ENCODE peak calls at places on chromosomes 5 and 9, in ten cellular contexts. B is memory B cell, T is NCI-H460, W is foreskin fibroblast, D is EH, F is C1 segment of cervical spinal cord, A is mucosa of descending colon, I is NCI-H82, J is Caki2, P is KBM-7. H is an unnamed sample.

GRCh38 chr5:180414176-180414575 is 61.0 kb upstream of the GFPT2 start:
- DNase-seq in B (no peak), T (no peak), W (no peak), D (no peak), F (no peak), A (no peak), I (no peak), J (no peak), P (no peak), H (no peak)

GRCh38 chr5:59133801-59134261 is 551.0 kb downstream of the RAB3C start:
- DNase-seq in B (no peak), T (peak), W (peak), D (peak), F (no peak), A (no peak), I (no peak), J (no peak), P (no peak), H (peak)

GRCh38 chr9:18942801-18943200 is 90.2 kb downstream of the SAXO1 start:
- DNase-seq in B (no peak), T (no peak), W (no peak), D (no peak), F (no peak), A (no peak), I (no peak), J (no peak), P (no peak), H (no peak)

GRCh38 chr5:166991586-166991985 is 1299.9 kb upstream of the WWC1 start:
- DNase-seq in B (no peak), T (no peak), W (no peak), D (no peak), F (no peak), A (no peak), I (no peak), J (no peak), P (no peak), H (no peak)

GRCh38 chr5:159971931-159972461 is 36.9 kb upstream of the TTC1 start:
- DNase-seq in B (no peak), T (no peak), W (no peak), D (no peak), F (no peak), A (peak), I (peak), J (no peak), P (no peak), H (peak)

GRCh38 chr5:138095100-138095907 is 11.5 kb downstream of the WNT8A start:
- DNase-seq in B (no peak), T (no peak), W (no peak), D (no peak), F (no peak), A (no peak), I (no peak), J (no peak), P (no peak), H (no peak)

GRCh38 chr5:142817031-142817430 is 46.9 kb downstream of the ARHGAP26 start:
- DNase-seq in B (no peak), T (no peak), W (no peak), D (no peak), F (no peak), A (no peak), I (no peak), J (no peak), P (no peak), H (no peak)

GRCh38 chr5:119353686-119354366 is 2.0 kb upstream of the TNFAIP8 start:
- DNase-seq in B (no peak), T (no peak), W (no peak), D (no peak), F (no peak), A (no peak), I (no peak), J (no peak), P (no peak), H (no peak)

GRCh38 chr5:150785950-150786349 is 7.4 kb downstream of the SMIM3 start:
- DNase-seq in B (no peak), T (no peak), W (no peak), D (no peak), F (no peak), A (no peak), I (no peak), J (no peak), P (no peak), H (no peak)

GRCh38 chr5:125870271-125870670 is 552.9 kb upstream of the GRAMD2B start:
- DNase-seq in B (no peak), T (no peak), W (peak), D (peak), F (no peak), A (no peak), I (peak), J (no peak), P (no peak), H (peak)

GRCh38 chr9:93456022-93456421 is 2.6 kb upstream of the FAM120AOS start:
- DNase-seq in B (no peak), T (no peak), W (no peak), D (peak), F (no peak), A (no peak), I (no peak), J (no peak), P (no peak), H (no peak)

GRCh38 chr9:130321539-130321938 is 56.0 kb downstream of the HMCN2 start:
- DNase-seq in B (no peak), T (no peak), W (no peak), D (no peak), F (no peak), A (no peak), I (peak), J (no peak), P (no peak), H (no peak)

GRCh38 chr9:135137398-135137832 is 49.9 kb downstream of the OLFM1 start:
- DNase-seq in B (no peak), T (no peak), W (no peak), D (no peak), F (no peak), A (no peak), I (peak), J (no peak), P (no peak), H (peak)

GRCh38 chr9:115781361-115781760 is 372.2 kb upstream of the PAPPA start:
- DNase-seq in B (no peak), T (no peak), W (no peak), D (no peak), F (no peak), A (no peak), I (no peak), J (no peak), P (no peak), H (no peak)

GRCh38 chr5:176743136-176743827 is 67.1 kb upstream of the UNC5A start:
- DNase-seq in B (no peak), T (no peak), W (no peak), D (no peak), F (no peak), A (no peak), I (peak), J (no peak), P (no peak), H (peak)

H was measured in AG20443.